ENCODE peak calls at places on chromosome 12, in seven cellular contexts. F is body of pancreas, G is BE2C, L is AG04450, V is heart right ventricle, A is breast epithelium, P is left lobe of liver. N is an unnamed sample.
A peak's percentile ranks its signal among the peaks of the same experiment; 100 is the strongest.

GRCh38 chr12:91774471-91774921 is 371.1 kb downstream of the BTG1 start:
- DNase-seq in P (no peak), F (peak; percentile 18), L (peak; percentile 37), V (no peak), G (no peak), A (no peak), N (no peak)

GRCh38 chr12:132189378-132190011 is 45.2 kb downstream of the NOC4L start:
- DNase-seq in F (peak; percentile 89), L (peak; percentile 56), A (peak; percentile 81), P (peak; percentile 89), V (peak; percentile 82), G (peak; percentile 53), N (peak; percentile 37)

GRCh38 chr12:12872934-12873275 is 18.5 kb upstream of the GPRC5A start:
- DNase-seq in L (no peak), G (no peak), P (no peak), V (no peak), F (no peak), A (no peak), N (no peak)

GRCh38 chr12:123070267-123071081 is 80.4 kb downstream of the PITPNM2 start:
- DNase-seq in G (no peak), F (no peak), L (no peak), A (no peak), V (no peak), P (no peak), N (no peak)

GRCh38 chr12:84069079-84069661 is 843.4 kb downstream of the SLC6A15 start:
- DNase-seq in G (no peak), A (no peak), F (no peak), P (no peak), L (no peak), V (no peak), N (no peak)

GRCh38 chr12:74242088-74242487 is 295.5 kb upstream of the ATXN7L3B start:
- DNase-seq in P (no peak), L (no peak), A (no peak), G (no peak), F (no peak), V (no peak), N (no peak)

GRCh38 chr12:7293670-7294069 is 10.2 kb upstream of the ACSM4 start:
- DNase-seq in F (no peak), G (no peak), P (no peak), L (no peak), A (no peak), V (no peak), N (no peak)

GRCh38 chr12:87425942-87426554 is 603.2 kb downstream of the C12orf50 start:
- DNase-seq in V (no peak), P (no peak), G (no peak), L (no peak), F (no peak), A (no peak), N (no peak)

GRCh38 chr12:28063355-28063885 is 90.9 kb upstream of the PTHLH start:
- DNase-seq in L (no peak), V (no peak), P (no peak), G (no peak), A (no peak), F (no peak), N (no peak)

GRCh38 chr12:124326104-124326503 is 31.2 kb downstream of the RFLNA start:
- DNase-seq in P (no peak), V (no peak), F (no peak), G (no peak), A (no peak), L (no peak), N (no peak)

GRCh38 chr12:76820888-76821482 is 57.1 kb downstream of the ZDHHC17 start:
- DNase-seq in G (peak; percentile 34), V (peak; percentile 11), L (peak; percentile 3), P (no peak), F (peak; percentile 46), A (no peak), N (no peak)

GRCh38 chr12:109258201-109258600 is 50.9 kb downstream of the FOXN4 start:
- DNase-seq in F (no peak), G (no peak), P (no peak), A (no peak), L (no peak), V (no peak), N (no peak)

GRCh38 chr12:9792961-9793617 is 32.4 kb upstream of the CD69 start:
- DNase-seq in L (peak; percentile 8), F (no peak), V (no peak), A (no peak), G (no peak), P (no peak), N (no peak)

GRCh38 chr12:28951941-28952340 is 197.1 kb upstream of the FAR2 start:
- DNase-seq in L (no peak), G (no peak), P (no peak), A (no peak), V (no peak), F (no peak), N (no peak)

GRCh38 chr12:97713972-97714588 is 251.5 kb downstream of the RMST start:
- DNase-seq in P (peak; percentile 47), G (no peak), F (no peak), V (no peak), A (no peak), L (no peak), N (no peak)

GRCh38 chr12:51264297-51264696 is 5.9 kb downstream of the SMAGP start:
- DNase-seq in G (no peak), V (no peak), P (no peak), F (no peak), A (no peak), L (no peak), N (no peak)

GRCh38 chr12:16492240-16492639 is 113.7 kb downstream of the LMO3 start:
- DNase-seq in P (no peak), L (no peak), F (no peak), A (no peak), G (no peak), V (no peak), N (no peak)

GRCh38 chr12:5076761-5077160 is 33.1 kb downstream of the KCNA5 start:
- DNase-seq in A (peak; percentile 57), F (peak; percentile 7), V (peak; percentile 33), L (no peak), P (no peak), G (no peak), N (no peak)

GRCh38 chr12:106976668-106977067 is 10.3 kb downstream of the MTERF2 start:
- DNase-seq in F (peak; percentile 59), A (no peak), V (no peak), P (no peak), L (no peak), G (no peak), N (no peak)

GRCh38 chr12:22544038-22544979 is at the start of gene C2CD5:
- DNase-seq in F (peak; percentile 98), L (peak; percentile 94), P (peak; percentile 97), A (peak; percentile 92), G (peak; percentile 98), V (peak; percentile 99), N (peak; percentile 80)

GRCh38 chr12:102232446-102232845 is 34.8 kb upstream of the PMCH start:
- DNase-seq in V (peak; percentile 5), L (no peak), A (peak; percentile 27), F (no peak), G (no peak), P (no peak), N (no peak)

GRCh38 chr12:59904874-59905521 is 309.2 kb downstream of the SLC16A7 start:
- DNase-seq in V (no peak), A (no peak), F (no peak), P (no peak), G (no peak), L (peak; percentile 29), N (no peak)

GRCh38 chr12:98154850-98155249 is 360.5 kb upstream of the TMPO start:
- DNase-seq in V (peak; percentile 11), A (no peak), F (peak; percentile 12), L (no peak), P (no peak), G (no peak), N (no peak)